ENCODE peak calls at places on chromosomes 16 and 17, in five cellular contexts. M, P, U, N and T are unnamed samples.
A peak's percentile ranks its signal among the peaks of the same experiment; 100 is the strongest.

GRCh38 chr16:11114366-11115164 is 141.4 kb downstream of the SOCS1 start:
- DNase-seq in M (no peak), P (no peak), U (no peak), N (peak; percentile 32), T (no peak)

GRCh38 chr16:50876263-50876662 is 134.4 kb downstream of the CYLD start:
- DNase-seq in M (no peak), P (no peak), U (no peak), N (no peak), T (no peak)

GRCh38 chr16:4839942-4840341 is 7.1 kb downstream of the GLYR1 start:
- DNase-seq in M (no peak), P (no peak), U (no peak), N (no peak), T (no peak)

GRCh38 chr16:16102738-16103137 is 120.6 kb downstream of the ABCC6 start:
- DNase-seq in M (no peak), P (no peak), U (no peak), N (no peak), T (no peak)

GRCh38 chr16:51540259-51540658 is 389.2 kb upstream of the SALL1 start:
- DNase-seq in M (peak; percentile 55), P (no peak), U (no peak), N (no peak), T (no peak)

GRCh38 chr17:8001976-8002645 is at the start of gene GUCY2D:
- DNase-seq in M (no peak), P (no peak), U (no peak), N (no peak), T (no peak)

GRCh38 chr17:71530227-71530626 is 590.6 kb upstream of the SOX9 start:
- DNase-seq in M (no peak), P (no peak), U (no peak), N (no peak), T (no peak)

GRCh38 chr16:31508706-31509523 is 724 bp upstream of the RUSF1 start:
- DNase-seq in M (peak; percentile 58), P (no peak), U (no peak), N (no peak), T (no peak)

GRCh38 chr16:87829123-87829980 is 40.0 kb downstream of the SLC7A5 start:
- DNase-seq in M (no peak), P (no peak), U (no peak), N (no peak), T (no peak)

GRCh38 chr16:85354623-85355514 is 242.6 kb upstream of the CIBAR2 start:
- DNase-seq in M (peak; percentile 71), P (no peak), U (no peak), N (no peak), T (peak; percentile 52)

GRCh38 chr17:65664296-65664695 is 102.8 kb upstream of the AXIN2 start:
- DNase-seq in M (no peak), P (no peak), U (no peak), N (no peak), T (no peak)

GRCh38 chr17:73424571-73424970 is 112.8 kb upstream of the CDC42EP4 start:
- DNase-seq in M (no peak), P (no peak), U (no peak), N (no peak), T (no peak)

GRCh38 chr16:30004811-30005242 is 6.0 kb downstream of the DOC2A start:
- DNase-seq in M (no peak), P (no peak), U (no peak), N (no peak), T (no peak)

GRCh38 chr16:585351-585750 is 4.5 kb upstream of the RAB40C start:
- DNase-seq in M (no peak), P (no peak), U (no peak), N (no peak), T (no peak)

GRCh38 chr16:87145181-87146176 is 171.7 kb downstream of the C16orf95 start:
- DNase-seq in M (no peak), P (no peak), U (no peak), N (no peak), T (peak; percentile 91)

GRCh38 chr16:67489401-67490083 is 6.2 kb upstream of the AGRP start:
- DNase-seq in M (no peak), P (no peak), U (no peak), N (no peak), T (no peak)

GRCh38 chr17:61205931-61206330 is 193.7 kb upstream of the TBX2 start:
- DNase-seq in M (no peak), P (no peak), U (no peak), N (no peak), T (peak; percentile 14)

GRCh38 chr16:50467943-50468748 is 80.0 kb upstream of the NKD1 start:
- DNase-seq in M (peak; percentile 19), P (no peak), U (no peak), N (no peak), T (no peak)

GRCh38 chr17:59707971-59708425 is 544 bp downstream of the VMP1 start:
- DNase-seq in M (peak; percentile 68), P (no peak), U (no peak), N (no peak), T (no peak)

GRCh38 chr17:27423651-27424050 is 32.6 kb upstream of the KSR1 start:
- DNase-seq in M (no peak), P (no peak), U (no peak), N (no peak), T (no peak)

GRCh38 chr16:30533748-30534367 is 800 bp downstream of the ZNF747 start:
- DNase-seq in M (no peak), P (no peak), U (no peak), N (no peak), T (peak; percentile 17)

GRCh38 chr17:36979585-36979941 is 30.8 kb downstream of the AATF start:
- DNase-seq in M (no peak), P (no peak), U (no peak), N (no peak), T (no peak)

GRCh38 chr17:51087072-51087757 is 33.5 kb downstream of the SPAG9 start:
- DNase-seq in M (peak; percentile 7), P (no peak), U (no peak), N (no peak), T (no peak)

GRCh38 chr17:69117855-69118758 is 23.6 kb downstream of the ABCA6 start:
- DNase-seq in M (no peak), P (no peak), U (no peak), N (no peak), T (no peak)

GRCh38 chr17:13256545-13256944 is 238.7 kb upstream of the ELAC2 start:
- DNase-seq in M (no peak), P (no peak), U (no peak), N (no peak), T (no peak)

GRCh38 chr17:38606646-38607611 is 1.2 kb upstream of the SRCIN1 start:
- DNase-seq in M (no peak), P (no peak), U (no peak), N (no peak), T (peak; percentile 47)

GRCh38 chr16:86578056-86578455 is 293 bp upstream of the FOXL1 start:
- DNase-seq in M (no peak), P (no peak), U (no peak), N (no peak), T (no peak)

GRCh38 chr17:83089322-83090156 is 10.1 kb downstream of the METRNL start:
- DNase-seq in M (no peak), P (no peak), U (no peak), N (no peak), T (no peak)

GRCh38 chr17:79949646-79950292 is 85.9 kb downstream of the TBC1D16 start:
- DNase-seq in M (no peak), P (no peak), U (peak; percentile 95), N (no peak), T (no peak)

GRCh38 chr16:14193316-14193871 is 122.3 kb downstream of the MRTFB start:
- DNase-seq in M (no peak), P (no peak), U (no peak), N (peak; percentile 3), T (no peak)

DNA sequence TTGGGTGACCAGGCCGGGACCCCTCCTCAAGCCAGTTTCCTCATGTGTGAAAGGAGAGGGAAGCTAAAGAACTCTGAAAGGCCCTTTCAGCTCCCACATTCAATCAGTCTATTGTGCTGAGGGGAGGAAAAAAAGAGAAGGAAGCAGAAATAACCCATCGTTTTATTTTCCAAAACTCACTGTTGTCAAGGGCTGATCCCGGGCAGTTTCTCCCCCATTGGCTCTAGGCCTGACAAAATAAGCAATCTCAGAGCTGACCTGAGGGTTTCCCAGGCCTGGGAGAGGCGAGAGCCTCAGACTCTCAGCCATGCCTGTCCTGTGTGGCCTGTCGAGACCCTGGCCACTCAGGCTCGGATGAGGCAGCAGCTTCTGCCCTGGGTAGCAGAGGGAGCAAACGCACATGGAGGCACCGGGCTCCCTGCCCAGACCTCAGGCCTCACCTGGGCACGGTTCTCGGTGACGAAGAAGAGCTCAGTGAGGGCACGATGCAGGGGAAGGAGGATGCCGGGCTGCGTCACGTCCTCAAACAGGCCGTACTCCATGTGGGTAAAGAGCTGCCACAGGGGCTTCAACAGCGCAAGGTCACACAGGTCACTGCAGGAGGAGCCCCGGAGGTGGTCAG is 45.0 kb upstream of the ATP2A3 start:
- DNase-seq in M (no peak), P (no peak), U (no peak), N (no peak), T (no peak)
- H3K36me3 ChIP-seq in M (peaks cover 90% of the 10 kb centered on the region), P (peaks cover 53% of the 10 kb centered on the region), U (peaks cover 65% of the 10 kb centered on the region), N (peaks cover 57% of the 10 kb centered on the region), T (peaks cover 9% of the 10 kb centered on the region)

GRCh38 chr17:5234645-5235576 is at the start of gene SCIMP:
- DNase-seq in M (no peak), P (no peak), U (no peak), N (no peak), T (no peak)
- H3K9me3 ChIP-seq in M (no peaks in the 10 kb centered on the region), P (no peaks in the 10 kb centered on the region), U (no peaks in the 10 kb centered on the region), N (no peaks in the 10 kb centered on the region), T (no peaks in the 10 kb centered on the region)

GRCh38 chr17:43030137-43030767 is 5.2 kb downstream of the RND2 start:
- DNase-seq in M (no peak), P (no peak), U (no peak), N (no peak), T (no peak)

GRCh38 chr17:43031666-43032065 is 6.6 kb downstream of the RND2 start:
- DNase-seq in M (no peak), P (no peak), U (no peak), N (no peak), T (no peak)

GRCh38 chr17:43034623-43035293 is 9.7 kb downstream of the RND2 start:
- DNase-seq in M (no peak), P (no peak), U (no peak), N (no peak), T (no peak)

GRCh38 chr17:43039646-43040045 is 14.6 kb downstream of the RND2 start:
- DNase-seq in M (no peak), P (no peak), U (no peak), N (no peak), T (no peak)

DNA sequence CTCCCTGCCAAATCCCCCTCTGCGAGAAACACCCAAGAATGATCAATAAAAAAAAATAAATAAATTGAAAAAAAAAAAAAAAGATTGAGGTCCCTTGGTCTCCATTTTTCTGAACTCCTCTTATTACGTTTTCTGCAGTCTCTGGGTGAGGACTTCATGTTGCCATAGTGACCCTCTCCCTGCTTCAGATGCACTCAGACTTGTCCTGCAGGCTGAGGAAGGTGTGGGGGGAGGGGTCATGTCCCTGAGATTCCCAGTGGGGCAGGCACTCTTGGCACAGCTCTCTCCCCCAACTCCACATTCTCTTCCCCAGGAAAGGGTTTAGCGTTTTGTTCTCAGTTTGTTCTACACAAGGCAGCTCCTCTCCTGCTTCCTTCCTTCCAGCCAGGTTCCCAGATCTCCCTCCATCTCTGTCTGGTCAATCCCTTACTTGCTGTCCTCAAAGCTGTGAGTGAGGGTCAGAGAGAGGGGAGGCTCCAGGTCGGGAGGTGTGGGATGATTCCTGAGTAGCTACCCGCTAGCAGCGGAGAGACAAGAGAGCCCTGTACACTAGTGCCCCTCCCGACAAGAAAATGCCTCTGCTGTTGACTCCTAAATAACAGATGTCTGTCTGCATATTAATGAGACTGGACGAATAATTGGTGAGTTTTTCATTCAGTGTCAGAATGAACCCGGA is 9.1 kb downstream of the RND2 start:
- DNase-seq in M (no peak), P (no peak), U (no peak), N (no peak), T (no peak)
- H3K4me3 ChIP-seq in M (no peak overlapping the region), P (no peak overlapping the region), U (peak overlapping the region; percentile 33), N (no peak overlapping the region), T (no peak overlapping the region)

GRCh38 chr17:57077000-57077399 is 8.0 kb upstream of the AKAP1 start:
- DNase-seq in M (no peak), P (no peak), U (no peak), N (no peak), T (no peak)
- H3K36me3 ChIP-seq in M (no peaks in the 10 kb centered on the region), P (no peaks in the 10 kb centered on the region), U (no peaks in the 10 kb centered on the region), N (no peaks in the 10 kb centered on the region), T (no peaks in the 10 kb centered on the region)